ENCODE peak calls at places on chromosome 20, in six cellular contexts. C, V, Y, O, B and G are unnamed samples. For H3K4me1 and H3K27me3, the result is how much of the 10 kb centered on the place peaks cover.

GRCh38 chr20:34512955-34513419 is 3.2 kb upstream of the DYNLRB1 start:
- DNase-seq in C (no peak), V (no peak), Y (no peak), O (no peak), B (no peak), G (no peak)

GRCh38 chr20:6055981-6056569 is 2.2 kb upstream of the LRRN4 start:
- DNase-seq in C (peak), V (no peak), Y (no peak), O (no peak), B (no peak), G (no peak)

GRCh38 chr20:4544765-4545164 is 176.9 kb upstream of the PRND start:
- DNase-seq in C (no peak), V (peak), Y (no peak), O (no peak), B (no peak), G (no peak)

GRCh38 chr20:43096471-43096870 is 93.2 kb downstream of the PTPRT start:
- DNase-seq in C (no peak), V (no peak), Y (no peak), O (no peak), B (no peak), G (no peak)

GRCh38 chr20:35020108-35021031 is 64.7 kb downstream of the MYH7B start:
- DNase-seq in C (no peak), V (no peak), Y (no peak), O (no peak), B (no peak), G (no peak)

GRCh38 chr20:64076061-64076997 is 3.0 kb downstream of the RGS19 start:
- DNase-seq in C (no peak), V (no peak), Y (no peak), O (no peak), B (no peak), G (no peak)

GRCh38 chr20:38447931-38448675 is 13.0 kb upstream of the SNHG17 start:
- DNase-seq in C (peak), V (no peak), Y (no peak), O (no peak), B (no peak), G (no peak)

GRCh38 chr20:50704971-50705370 is 13.6 kb upstream of the RIPOR3 start:
- DNase-seq in C (no peak), V (no peak), Y (no peak), O (no peak), B (no peak), G (no peak)

GRCh38 chr20:14890713-14891112 is 553.3 kb upstream of the FLRT3 start:
- DNase-seq in C (no peak), V (no peak), Y (no peak), O (no peak), B (no peak), G (no peak)

GRCh38 chr20:64063389-64064144 is 569 bp downstream of the TCEA2 start:
- DNase-seq in C (no peak), V (no peak), Y (no peak), O (no peak), B (no peak), G (no peak)

GRCh38 chr20:48816282-48816860 is 11.4 kb downstream of the PREX1 start:
- DNase-seq in C (no peak), V (no peak), Y (no peak), O (no peak), B (no peak), G (no peak)

GRCh38 chr20:34583524-34583923 is 25.0 kb downstream of the MAP1LC3A start:
- DNase-seq in C (no peak), V (no peak), Y (no peak), O (no peak), B (no peak), G (no peak)

GRCh38 chr20:3663031-3663701 is at the start of gene GFRA4:
- DNase-seq in C (no peak), V (no peak), Y (peak), O (peak), B (no peak), G (no peak)

GRCh38 chr20:25252226-25252625 is 4.3 kb downstream of the PYGB start:
- DNase-seq in C (no peak), V (no peak), Y (no peak), O (no peak), B (no peak), G (peak)

GRCh38 chr20:25254571-25254970 is 6.7 kb downstream of the PYGB start:
- DNase-seq in C (no peak), V (no peak), Y (no peak), O (no peak), B (no peak), G (no peak)

GRCh38 chr20:25253606-25254275 is 5.9 kb downstream of the PYGB start:
- DNase-seq in C (no peak), V (peak), Y (no peak), O (no peak), B (no peak), G (no peak)

GRCh38 chr20:25251558-25251957 is 3.7 kb downstream of the PYGB start:
- DNase-seq in C (no peak), V (no peak), Y (no peak), O (no peak), B (no peak), G (no peak)

DNA sequence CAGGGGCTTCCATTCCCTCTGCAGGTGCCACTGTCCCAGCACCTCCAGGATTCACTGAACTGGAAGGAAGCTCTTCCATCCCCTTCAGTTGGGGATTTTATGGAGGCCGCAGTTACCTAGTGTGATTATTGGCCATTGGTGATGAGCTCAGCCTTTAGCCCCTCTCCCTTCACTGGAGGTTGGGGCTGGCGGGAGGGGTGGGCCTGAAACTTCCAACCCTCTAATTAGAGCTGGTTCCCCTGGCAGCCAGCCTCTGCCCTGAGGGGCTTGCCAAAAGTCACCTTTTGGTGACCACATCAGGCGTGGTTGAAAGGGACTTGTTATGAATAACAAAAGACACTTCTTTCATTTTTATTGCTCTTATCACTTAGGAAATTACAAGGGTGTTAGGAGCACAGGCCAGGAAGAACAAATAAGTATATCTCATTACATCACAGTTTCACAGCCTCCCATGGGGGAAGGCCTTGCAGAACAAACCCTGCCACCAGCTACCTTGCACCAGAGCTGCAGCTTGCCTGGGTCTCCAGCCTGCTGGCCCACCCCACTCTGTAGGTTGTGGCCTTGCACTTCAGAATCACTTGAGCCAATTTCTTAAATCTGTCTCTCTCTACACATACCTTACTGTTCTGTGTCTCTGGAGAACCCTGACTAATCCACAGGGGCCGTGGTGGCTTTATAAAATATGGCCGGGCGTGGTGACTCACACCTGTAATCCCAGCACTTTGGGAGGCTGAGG is 5.0 kb downstream of the PYGB start:
- DNase-seq in C (no peak), V (no peak), Y (no peak), O (no peak), B (no peak), G (no peak)
- H3K4me1 ChIP-seq in C (under half), V (under half), Y (half or more), O (half or more), B (under half), G (under half)

DNA sequence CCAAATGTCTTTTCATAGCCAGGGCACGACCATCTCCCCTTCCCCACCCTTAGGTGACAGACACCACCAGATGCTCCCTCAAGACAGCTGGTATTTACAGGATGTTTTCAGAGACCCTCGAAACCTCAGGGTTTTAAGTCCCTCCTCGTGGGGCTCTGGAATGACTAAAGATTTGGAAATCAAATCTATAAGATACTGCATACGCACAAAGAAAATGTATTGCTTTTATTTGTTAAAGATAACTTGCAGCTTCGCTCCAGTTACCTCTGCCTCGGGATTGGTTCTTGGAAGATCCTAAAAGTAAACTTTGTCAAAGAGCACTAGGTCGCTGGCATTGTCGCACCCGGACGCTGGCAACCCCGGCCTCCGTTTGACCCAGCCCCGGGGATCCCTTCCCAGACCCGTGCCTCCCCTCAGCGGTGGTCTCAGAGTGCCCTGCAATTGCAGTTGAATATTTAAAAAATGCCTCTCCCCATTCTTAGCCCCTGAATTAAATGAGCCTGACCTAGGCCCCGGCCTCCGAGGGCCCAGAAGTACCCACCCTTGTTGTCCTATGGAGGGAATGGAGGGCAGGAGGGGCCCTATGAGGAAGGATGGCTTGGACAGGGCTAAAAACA is 7.1 kb downstream of the PAX1 start:
- DNase-seq in C (no peak), V (no peak), Y (no peak), O (no peak), B (no peak), G (no peak)
- H3K27me3 ChIP-seq in C (under half), V (under half), Y (under half), O (half or more), B (half or more), G (under half)

GRCh38 chr20:62583424-62583920 is 58.8 kb upstream of the SLCO4A1 start:
- DNase-seq in C (no peak), V (peak), Y (no peak), O (peak), B (no peak), G (no peak)
- H3K27ac ChIP-seq in C (no peak), V (no peak), Y (no peak), O (no peak), B (no peak), G (no peak)

DNA sequence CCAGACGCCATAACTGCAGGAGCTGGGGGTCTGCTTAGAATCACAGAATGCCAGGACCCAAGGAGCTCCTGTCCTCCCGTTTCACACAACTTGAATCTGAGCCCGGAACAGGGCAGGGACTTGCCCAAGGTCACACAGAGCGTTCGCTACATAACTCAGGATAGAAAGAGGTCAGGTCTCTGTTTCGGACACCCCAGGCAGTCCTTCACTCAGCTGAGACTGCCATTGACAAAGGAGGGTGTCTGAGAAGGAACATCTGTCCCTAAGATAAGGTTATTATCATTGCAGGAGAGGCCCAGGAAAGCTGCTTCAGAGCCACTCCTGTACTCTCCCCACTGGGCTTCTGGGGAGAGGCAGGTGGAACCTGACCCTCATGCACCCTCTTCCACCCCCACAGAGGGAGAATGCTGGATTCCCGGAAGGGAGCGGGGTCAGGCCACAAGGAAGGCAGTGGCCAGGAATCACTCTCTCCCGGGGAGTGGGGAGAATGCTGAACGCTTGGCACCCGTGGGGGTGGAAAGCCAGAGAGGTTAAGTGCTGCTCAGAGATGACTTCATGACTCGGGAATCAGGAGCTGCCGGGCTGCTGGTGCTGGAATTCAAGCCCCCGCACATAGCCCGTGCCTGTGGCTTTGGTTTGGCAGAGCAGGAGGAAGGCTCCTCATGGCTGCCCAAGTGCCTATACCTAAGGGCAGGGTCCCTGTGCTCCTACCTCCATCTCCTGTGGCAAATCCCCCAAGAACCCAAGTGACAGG is 10.7 kb downstream of the SDC4 start:
- DNase-seq in C (peak), V (peak), Y (no peak), O (peak), B (no peak), G (peak)
- H3K4me1 ChIP-seq in C (under half), V (half or more), Y (half or more), O (half or more), B (under half), G (half or more)

DNA sequence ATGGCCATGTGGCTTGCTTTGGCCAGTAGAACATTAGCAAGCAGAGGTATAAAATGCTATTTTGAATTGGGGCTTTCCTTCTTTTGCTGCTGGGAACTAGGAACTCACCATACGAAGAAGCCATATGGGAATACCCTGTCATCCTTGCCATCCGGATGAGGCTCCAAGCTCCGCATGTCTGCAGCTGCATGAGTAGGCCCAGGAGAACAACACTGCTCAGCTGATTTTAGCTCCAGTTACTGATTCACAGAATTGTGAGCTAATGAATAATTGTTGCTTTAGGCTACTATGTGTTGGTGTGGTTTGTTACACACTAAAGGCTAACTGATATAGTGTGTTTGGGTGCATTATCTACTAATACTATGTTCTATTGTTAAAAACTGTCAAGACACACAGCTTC is 2.7 kb upstream of the PLCB4 start:
- DNase-seq in C (no peak), V (no peak), Y (no peak), O (no peak), B (no peak), G (no peak)
- H3K27me3 ChIP-seq in C (under half), V (under half), Y (under half), O (under half), B (under half), G (under half)

DNA sequence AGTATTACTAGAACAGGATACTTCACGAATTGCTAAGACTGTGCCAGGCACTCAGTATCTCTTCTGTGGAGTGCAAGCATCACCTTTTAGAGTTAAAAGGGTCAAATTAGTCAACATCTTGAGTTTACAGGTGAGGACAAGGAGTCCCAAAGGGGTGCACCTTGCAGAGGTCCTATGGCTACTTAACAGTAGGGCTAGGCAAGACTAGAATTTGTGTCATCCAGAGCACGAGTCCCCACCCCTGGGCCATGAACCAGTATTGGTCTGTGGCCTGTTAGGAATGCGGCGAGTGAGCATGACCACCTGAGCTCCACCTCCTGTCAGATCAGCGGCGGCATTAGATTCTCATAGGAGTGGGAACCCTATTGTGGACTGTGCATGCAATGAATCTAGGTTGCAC is 10.5 kb upstream of the DSTN start:
- DNase-seq in C (no peak), V (no peak), Y (no peak), O (no peak), B (no peak), G (no peak)
- H3K27ac ChIP-seq in C (no peak), V (peak), Y (peak), O (peak), B (no peak), G (peak)

DNA sequence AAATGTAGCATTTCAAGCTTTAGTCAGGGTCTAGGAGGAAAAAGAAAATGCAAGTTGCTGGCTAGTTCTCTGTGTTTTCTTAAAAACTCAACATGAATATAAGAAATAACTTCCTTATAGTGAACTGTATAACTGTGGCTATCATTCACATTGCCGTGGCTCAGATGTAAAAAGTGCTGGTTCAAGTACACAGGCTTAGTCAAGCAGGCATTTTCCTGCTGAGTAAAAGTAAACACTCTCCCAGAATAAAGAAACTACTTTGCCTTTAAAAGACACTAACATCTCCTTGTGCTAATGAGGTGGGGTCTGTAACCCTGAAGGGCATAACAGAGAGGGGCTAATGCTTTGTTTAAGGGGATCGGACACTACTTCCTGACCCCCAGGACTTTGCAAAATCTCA is 3.3 kb downstream of the ATP5F1E start:
- DNase-seq in C (no peak), V (no peak), Y (no peak), O (no peak), B (no peak), G (no peak)
- H3K4me1 ChIP-seq in C (under half), V (under half), Y (half or more), O (half or more), B (under half), G (under half)

GRCh38 chr20:1517010-1517409 is 25.8 kb upstream of the SIRPB2 start:
- DNase-seq in C (no peak), V (no peak), Y (no peak), O (no peak), B (no peak), G (no peak)
- H3K27me3 ChIP-seq in C (under half), V (under half), Y (under half), O (under half), B (under half), G (under half)